ENCODE peak calls at places on chromosome 19, in eight cellular contexts. B is activated B cell treated with CpG ODN at 0.5 μM for 24 hours, S is WERI-Rb-1, Z is ascending aorta, V is mesothelial cell of epicardium, H is suprapubic skin, O is cardiac fibroblast, U is osteocyte. J is an unnamed sample.
A peak's percentile ranks its signal among the peaks of the same experiment; 100 is the strongest.

GRCh38 chr19:18306903-18307681 is 15.8 kb downstream of the LSM4 start:
- DNase-seq in B (no peak), S (no peak), Z (no peak), V (no peak), H (no peak), O (no peak), U (no peak), J (no peak)

GRCh38 chr19:6744381-6745288 is 5.2 kb downstream of the TRIP10 start:
- DNase-seq in B (no peak), S (no peak), Z (peak; percentile 90), V (peak; percentile 89), H (peak; percentile 88), O (peak; percentile 91), U (peak; percentile 92), J (no peak)

GRCh38 chr19:48992571-48993174 is 436 bp downstream of the GYS1 start:
- DNase-seq in B (no peak), S (no peak), Z (no peak), V (peak; percentile 49), H (peak; percentile 81), O (no peak), U (no peak), J (peak; percentile 25)

GRCh38 chr19:38952395-38953165 is 21.8 kb downstream of the MRPS12 start:
- DNase-seq in B (no peak), S (no peak), Z (no peak), V (no peak), H (no peak), O (no peak), U (no peak), J (peak; percentile 38)

GRCh38 chr19:37078717-37079032 is 442 bp downstream of the ZNF420 start:
- DNase-seq in B (no peak), S (no peak), Z (no peak), V (no peak), H (no peak), O (no peak), U (no peak), J (no peak)

GRCh38 chr19:5356428-5356827 is 15.8 kb upstream of the PTPRS start:
- DNase-seq in B (no peak), S (no peak), Z (no peak), V (no peak), H (no peak), O (no peak), U (no peak), J (no peak)

GRCh38 chr19:46147166-46147740 is 785 bp upstream of the IGFL2 start:
- DNase-seq in B (no peak), S (no peak), Z (no peak), V (no peak), H (no peak), O (no peak), U (no peak), J (no peak)

GRCh38 chr19:36046443-36047050 is 7.5 kb downstream of the THAP8 start:
- DNase-seq in B (no peak), S (no peak), Z (no peak), V (no peak), H (no peak), O (peak; percentile 72), U (no peak), J (no peak)

GRCh38 chr19:6041991-6042421 is 64.1 kb upstream of the RANBP3 start:
- DNase-seq in B (no peak), S (no peak), Z (peak; percentile 50), V (peak; percentile 7), H (peak; percentile 52), O (no peak), U (peak; percentile 83), J (no peak)

GRCh38 chr19:46480409-46480808 is 9.0 kb upstream of the PNMA8A start:
- DNase-seq in B (no peak), S (no peak), Z (no peak), V (no peak), H (no peak), O (peak; percentile 49), U (no peak), J (no peak)

GRCh38 chr19:45244133-45244532 is 1.1 kb downstream of the EXOC3L2 start:
- DNase-seq in B (no peak), S (no peak), Z (no peak), V (no peak), H (no peak), O (no peak), U (no peak), J (no peak)

GRCh38 chr19:5323475-5323811 is 17.2 kb downstream of the PTPRS start:
- DNase-seq in B (no peak), S (no peak), Z (no peak), V (no peak), H (no peak), O (no peak), U (no peak), J (no peak)

DNA sequence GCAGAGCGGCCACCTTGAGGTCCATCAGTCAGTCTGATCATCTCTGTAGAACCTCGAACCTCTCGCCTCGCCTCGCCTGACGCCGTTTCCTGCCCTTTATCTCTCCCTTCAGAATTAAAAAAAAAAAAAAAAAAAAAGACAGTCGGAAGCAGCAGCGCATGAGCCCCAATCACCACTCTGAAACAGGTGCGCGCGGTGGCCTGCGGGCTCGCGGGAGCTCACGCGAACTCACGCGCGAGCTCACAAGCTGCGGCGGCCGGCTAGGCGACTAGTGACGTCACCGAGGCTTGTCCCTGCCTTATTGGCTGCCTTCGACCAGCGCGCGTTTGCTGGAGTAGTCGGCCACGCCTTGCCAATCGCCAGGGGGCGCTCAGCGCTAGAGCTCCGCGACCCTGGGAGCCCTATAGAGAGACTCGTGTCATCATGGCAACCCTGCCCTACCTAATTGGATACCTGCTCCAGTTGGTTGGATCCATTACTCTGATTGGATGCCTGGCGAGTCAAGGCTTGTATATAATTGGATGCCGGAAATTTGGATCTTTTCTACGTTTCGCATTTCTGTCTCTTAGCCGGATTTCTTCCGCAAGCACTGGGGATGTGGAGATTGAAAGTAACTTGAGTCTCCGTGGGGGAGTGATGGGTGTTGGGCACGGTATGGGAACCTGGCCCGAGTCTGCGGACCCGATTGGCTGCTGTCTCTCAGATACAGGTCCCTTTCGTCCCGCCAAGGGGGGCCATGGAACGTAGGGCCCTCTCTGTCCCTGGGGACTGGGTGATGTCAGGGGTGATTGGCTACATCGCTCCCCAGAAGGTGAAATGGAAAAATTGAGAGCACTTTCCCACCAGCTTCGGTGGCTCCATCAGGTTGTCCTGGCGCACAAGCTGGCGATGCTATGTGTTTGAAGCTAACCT is 31.6 kb downstream of the SYT3 start:
- DNase-seq in B (peak; percentile 46), S (peak; percentile 97), Z (peak; percentile 74), V (peak; percentile 83), H (no peak), O (peak; percentile 74), U (no peak), J (peak; percentile 97)
- TF ChIP-seq CTCF in B (no peak), S (peak; percentile 84), Z (no peak), V (no peak), H (no peak), O (peak; percentile 35), U (peak; percentile 29), J (peak; percentile 80)

GRCh38 chr19:2555422-2556220 is 79.7 kb downstream of the GADD45B start:
- DNase-seq in B (no peak), S (no peak), Z (no peak), V (no peak), H (no peak), O (no peak), U (no peak), J (no peak)
- TF ChIP-seq CTCF in B (no peak), S (no peak), Z (no peak), V (no peak), H (no peak), O (no peak), U (no peak), J (no peak)

DNA sequence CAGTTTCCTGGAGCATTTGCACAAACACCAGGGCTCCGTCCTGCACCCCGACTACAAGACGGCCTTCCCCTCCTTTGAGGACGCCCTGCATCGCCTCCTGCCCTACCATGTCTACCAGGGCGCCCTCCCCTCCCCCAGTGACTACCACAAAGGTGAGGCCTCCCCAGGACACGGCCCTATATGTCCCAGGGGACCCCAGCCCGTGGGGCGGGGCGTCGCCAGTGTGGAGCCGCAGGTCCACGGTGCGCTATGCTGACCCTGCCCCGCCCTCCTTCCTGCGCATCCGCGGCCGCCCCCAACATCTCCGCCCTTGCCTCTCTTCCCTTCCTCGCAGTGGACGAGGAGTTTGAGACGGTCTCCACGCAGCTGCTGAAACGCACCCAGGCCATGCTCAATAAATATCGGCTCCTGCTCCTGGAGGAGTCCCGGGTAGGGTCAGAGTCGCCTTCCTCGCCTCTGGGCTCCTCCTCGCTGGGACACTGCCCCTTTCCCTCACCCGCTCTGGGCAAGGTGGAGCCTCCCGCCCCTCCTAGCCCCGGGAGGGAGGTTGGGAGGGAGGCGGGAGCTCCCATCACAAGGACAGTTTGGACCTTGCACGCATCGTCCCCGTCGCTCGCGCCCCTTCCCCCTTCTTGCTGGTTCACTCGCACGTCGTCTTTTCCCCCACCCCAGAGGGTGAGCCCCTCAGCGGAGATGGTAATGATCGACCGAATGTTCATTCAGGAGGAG is 14.4 kb upstream of the EHD2 start:
- DNase-seq in B (no peak), S (no peak), Z (no peak), V (no peak), H (no peak), O (no peak), U (no peak), J (no peak)
- TF ChIP-seq CTCF in B (no peak), S (no peak), Z (no peak), V (no peak), H (no peak), O (no peak), U (no peak), J (no peak)

GRCh38 chr19:1590641-1591397 is 1.8 kb downstream of the MBD3 start:
- DNase-seq in B (no peak), S (no peak), Z (no peak), V (no peak), H (no peak), O (peak; percentile 25), U (no peak), J (no peak)
- TF ChIP-seq CTCF in B (no peak), S (peak; percentile 53), Z (no peak), V (no peak), H (no peak), O (peak; percentile 58), U (peak; percentile 41), J (peak; percentile 40)

GRCh38 chr19:19530423-19530804 is 1.7 kb downstream of the YJEFN3 start:
- DNase-seq in B (no peak), S (no peak), Z (no peak), V (no peak), H (no peak), O (peak; percentile 24), U (no peak), J (no peak)
- TF ChIP-seq CTCF in B (no peak), S (peak; percentile 28), Z (no peak), V (no peak), H (no peak), O (no peak), U (no peak), J (no peak)

DNA sequence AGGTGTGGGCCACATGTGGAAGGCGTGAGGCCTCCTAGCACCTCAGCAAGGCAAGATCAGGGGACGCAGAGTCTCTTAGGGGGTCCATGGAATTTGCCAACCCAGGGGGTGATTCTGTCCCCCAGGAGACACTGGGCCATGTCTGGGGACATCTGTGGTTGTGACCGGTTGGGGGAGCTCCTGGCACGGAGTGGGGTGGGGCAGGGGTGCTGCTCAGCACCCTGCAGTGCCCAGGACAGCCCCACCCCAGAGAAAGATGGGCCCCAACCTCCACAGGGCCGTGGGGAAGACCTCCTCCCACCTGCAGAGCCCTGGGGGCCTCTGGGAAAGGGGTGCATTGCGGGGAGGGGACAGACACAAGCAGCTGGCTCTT is 4.0 kb downstream of the MKNK2 start:
- DNase-seq in B (no peak), S (no peak), Z (no peak), V (no peak), H (no peak), O (no peak), U (no peak), J (no peak)
- TF ChIP-seq CTCF in B (no peak), S (no peak), Z (no peak), V (no peak), H (no peak), O (no peak), U (no peak), J (no peak)

GRCh38 chr19:3849092-3849491 is 19.7 kb downstream of the ZFR2 start:
- DNase-seq in B (no peak), S (peak; percentile 82), Z (no peak), V (no peak), H (no peak), O (peak; percentile 32), U (no peak), J (peak; percentile 37)
- TF ChIP-seq CTCF in B (no peak), S (peak; percentile 95), Z (no peak), V (no peak), H (no peak), O (peak; percentile 49), U (peak; percentile 47), J (peak; percentile 54)